ENCODE peak calls at places on chromosomes 11 and 22, in nine cellular contexts. R is brain microvascular endothelial cell, N is fibroblast of the aortic adventitia, E is astrocyte of the spinal cord, G is endothelial cell of umbilical vein, S is transverse colon, F is dorsolateral prefrontal cortex, B is PC-3, Q is fibroblast of lung. Y is an unnamed sample.
A peak's percentile ranks its signal among the peaks of the same experiment; 100 is the strongest.

GRCh38 chr11:47611240-47611863 is 17.1 kb upstream of the C1QTNF4 start:
- DNase-seq in R (no peak), N (no peak), E (no peak), G (no peak), S (no peak), F (no peak), B (no peak), Q (no peak), Y (no peak)

GRCh38 chr11:34235189-34235588 is 122.6 kb downstream of the ABTB2 start:
- DNase-seq in R (no peak), N (no peak), E (no peak), G (no peak), S (no peak), F (no peak), B (no peak), Q (no peak), Y (no peak)

GRCh38 chr11:124075841-124076571 is 34.9 kb upstream of the OR10G7 start:
- DNase-seq in R (no peak), N (no peak), E (no peak), G (peak; percentile 14), S (peak; percentile 61), F (peak; percentile 59), B (no peak), Q (no peak), Y (no peak)

GRCh38 chr11:96113100-96113710 is 189.3 kb upstream of the MTMR2 start:
- DNase-seq in R (no peak), N (peak; percentile 86), E (peak; percentile 84), G (peak; percentile 82), S (no peak), F (no peak), B (no peak), Q (peak; percentile 82), Y (peak; percentile 36)

GRCh38 chr11:2589538-2589934 is 110.3 kb downstream of the KCNQ1OT1 start:
- DNase-seq in R (no peak), N (no peak), E (no peak), G (no peak), S (no peak), F (no peak), B (no peak), Q (no peak), Y (no peak)

GRCh38 chr11:109808569-109808968 is 284.6 kb upstream of the ZC3H12C start:
- DNase-seq in R (peak; percentile 7), N (peak; percentile 57), E (peak; percentile 44), G (peak; percentile 4), S (no peak), F (no peak), B (peak; percentile 36), Q (peak; percentile 16), Y (peak; percentile 12)

GRCh38 chr22:24189249-24190158 is 8.2 kb downstream of the SUSD2 start:
- DNase-seq in R (peak; percentile 37), N (peak; percentile 72), E (peak; percentile 50), G (peak; percentile 61), S (peak; percentile 73), F (no peak), B (peak; percentile 69), Q (peak; percentile 60), Y (peak; percentile 63)

GRCh38 chr11:25734592-25735211 is 597.2 kb upstream of the ANO3 start:
- DNase-seq in R (peak; percentile 43), N (peak; percentile 47), E (peak; percentile 36), G (no peak), S (no peak), F (no peak), B (peak; percentile 58), Q (peak; percentile 78), Y (peak; percentile 0)

GRCh38 chr11:30566482-30566881 is 19.7 kb downstream of the MPPED2 start:
- DNase-seq in R (no peak), N (no peak), E (no peak), G (no peak), S (no peak), F (no peak), B (no peak), Q (no peak), Y (no peak)

GRCh38 chr11:92861641-92862040 is 107.8 kb upstream of the MTNR1B start:
- DNase-seq in R (no peak), N (no peak), E (no peak), G (no peak), S (no peak), F (no peak), B (no peak), Q (peak; percentile 57), Y (no peak)

GRCh38 chr11:118841469-118842222 is 42.0 kb upstream of the CXCR5 start:
- DNase-seq in R (no peak), N (no peak), E (no peak), G (no peak), S (peak; percentile 49), F (no peak), B (no peak), Q (no peak), Y (peak; percentile 19)

GRCh38 chr11:64605248-64605560 is 14.2 kb downstream of the SLC22A12 start:
- DNase-seq in R (no peak), N (no peak), E (no peak), G (no peak), S (no peak), F (no peak), B (no peak), Q (no peak), Y (no peak)

GRCh38 chr22:31830721-31831070 is 76.9 kb downstream of the DEPDC5 start:
- DNase-seq in R (no peak), N (no peak), E (no peak), G (no peak), S (no peak), F (no peak), B (peak; percentile 2), Q (no peak), Y (no peak)

GRCh38 chr22:20413217-20414058 is 19.5 kb downstream of the ZNF74 start:
- DNase-seq in R (no peak), N (no peak), E (no peak), G (no peak), S (no peak), F (no peak), B (no peak), Q (no peak), Y (no peak)

GRCh38 chr11:126510621-126511370 is 155.3 kb downstream of the ST3GAL4 start:
- DNase-seq in R (peak; percentile 32), N (peak; percentile 2), E (peak; percentile 5), G (no peak), S (no peak), F (no peak), B (no peak), Q (no peak), Y (peak; percentile 2)

GRCh38 chr11:32259641-32260081 is 168.8 kb downstream of the RCN1 start:
- DNase-seq in R (peak; percentile 40), N (peak; percentile 75), E (peak; percentile 78), G (no peak), S (peak; percentile 31), F (no peak), B (peak; percentile 32), Q (peak; percentile 99), Y (peak; percentile 78)

GRCh38 chr11:131498631-131499053 is 128.2 kb downstream of the NTM start:
- DNase-seq in R (no peak), N (no peak), E (no peak), G (no peak), S (no peak), F (peak; percentile 67), B (no peak), Q (no peak), Y (no peak)

GRCh38 chr11:17163742-17164141 is 44.0 kb downstream of the PIK3C2A start:
- DNase-seq in R (no peak), N (no peak), E (no peak), G (no peak), S (no peak), F (no peak), B (no peak), Q (no peak), Y (no peak)
- TF ChIP-seq CTCF in R (no peak), N (no peak), E (no peak), G (no peak), S (no peak), F (no peak), B (no peak), Q (no peak), Y (no peak)

GRCh38 chr11:65890324-65891179 is at the start of gene CCDC85B:
- DNase-seq in R (peak; percentile 94), N (peak; percentile 95), E (peak; percentile 97), G (peak; percentile 96), S (peak; percentile 99), F (peak; percentile 100), B (peak; percentile 99), Q (peak; percentile 97), Y (peak; percentile 97)

GRCh38 chr11:65894034-65894591 is 3.6 kb downstream of the CCDC85B start:
- DNase-seq in R (no peak), N (no peak), E (no peak), G (peak; percentile 52), S (no peak), F (no peak), B (peak; percentile 37), Q (no peak), Y (no peak)

GRCh38 chr11:65895482-65895981 is 4.7 kb downstream of the FOSL1 start:
- DNase-seq in R (no peak), N (no peak), E (no peak), G (no peak), S (no peak), F (no peak), B (peak; percentile 54), Q (no peak), Y (no peak)

GRCh38 chr11:65891180-65892136 is 985 bp downstream of the CCDC85B start:
- DNase-seq in R (no peak), N (no peak), E (peak; percentile 37), G (peak; percentile 89), S (no peak), F (no peak), B (peak; percentile 95), Q (peak; percentile 37), Y (no peak)

GRCh38 chr11:65892661-65893317 is 2.3 kb downstream of the CCDC85B start:
- DNase-seq in R (no peak), N (no peak), E (no peak), G (no peak), S (no peak), F (no peak), B (peak; percentile 47), Q (no peak), Y (no peak)
- H3K4me3 ChIP-seq in R (peak overlapping the region; percentile 15), N (peak overlapping the region; percentile 81), E (no peak overlapping the region), G (peak overlapping the region; percentile 78), S (no peak overlapping the region), F (peak overlapping the region; percentile 89), B (peak overlapping the region; percentile 72), Q (peak overlapping the region; percentile 78), Y (no peak overlapping the region)

GRCh38 chr22:49517721-49518120 is 310.0 kb downstream of the BRD1 start:
- DNase-seq in R (no peak), N (no peak), E (no peak), G (no peak), S (no peak), F (no peak), B (peak; percentile 8), Q (no peak), Y (no peak)
- TF ChIP-seq CTCF in R (no peak), N (no peak), E (no peak), G (no peak), S (no peak), F (no peak), B (no peak), Q (no peak), Y (no peak)

DNA sequence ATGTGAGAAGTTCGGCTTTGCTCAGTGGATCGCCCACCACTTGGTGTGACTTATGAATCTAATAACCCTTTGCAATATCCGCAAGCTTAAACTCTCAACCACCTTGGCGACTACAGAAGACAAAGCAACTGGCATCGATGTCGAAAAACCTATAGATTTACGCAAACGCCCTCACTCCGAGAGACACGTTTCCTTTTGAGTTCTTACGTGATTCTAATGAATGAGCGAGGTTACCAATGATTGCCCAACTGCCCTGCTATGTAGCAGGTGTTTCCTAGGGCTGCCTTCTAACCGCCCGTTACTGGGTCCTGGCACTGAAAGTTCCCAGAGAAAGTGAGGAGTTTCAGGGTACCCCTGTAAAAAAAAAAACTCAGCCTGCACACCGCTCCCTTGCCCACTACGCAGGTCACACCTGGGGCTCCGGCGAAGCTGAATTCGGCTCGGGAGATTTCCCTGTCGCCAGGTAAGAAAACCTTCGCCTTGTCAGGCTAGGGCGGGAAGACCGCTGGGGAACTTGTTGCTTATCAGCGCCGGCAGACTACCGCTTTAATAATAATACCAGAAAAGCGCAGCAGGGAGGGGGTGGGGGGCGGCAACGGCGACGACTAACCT is 21.4 kb upstream of the BDNF start:
- DNase-seq in R (no peak), N (no peak), E (no peak), G (no peak), S (no peak), F (no peak), B (no peak), Q (no peak), Y (no peak)
- H3K4me3 ChIP-seq in R (peak overlapping the region; percentile 61), N (peak overlapping the region; percentile 69), E (peak overlapping the region; percentile 53), G (peak overlapping the region; percentile 6), S (peak overlapping the region; percentile 28), F (peak overlapping the region; percentile 65), B (no peak overlapping the region), Q (peak overlapping the region; percentile 63), Y (peak overlapping the region; percentile 64)